ENCODE peak calls at places on chromosomes 13 and 19, in eight cellular contexts. Z is effector memory CD4-positive, alpha-beta T cell; I is pancreas; R is iPS-NIHi11; L is activated CD4-positive, alpha-beta memory T cell treated with anti-CD3 and anti-CD28 coated beads, Interleukin-2, amount 10 ng/mL, durations not matched to agents 7 days and 5 days; A is MCF 10A; J is bronchial epithelial cell; K is NCI-H1105. G is an unnamed sample.

GRCh38 chr19:51422053-51422448 is 4.6 kb upstream of the SIGLEC10 start:
- DNase-seq in A (peak; percentile 80), L (peak; percentile 88), J (peak; percentile 26), I (peak; percentile 93), Z (peak; percentile 53), R (peak; percentile 96), K (no peak), G (no peak)

GRCh38 chr13:29908411-29908810 is 58.0 kb upstream of the UBL3 start:
- DNase-seq in R (no peak), A (peak; percentile 75), I (no peak), Z (no peak), J (peak; percentile 27), K (no peak), L (no peak), G (no peak)

GRCh38 chr13:80224468-80224867 is 116.5 kb downstream of the SPRY2 start:
- DNase-seq in A (peak; percentile 22), R (no peak), I (no peak), K (no peak), J (peak; percentile 93), Z (no peak), L (no peak), G (no peak)

GRCh38 chr19:1862424-1863307 is 713 bp downstream of the KLF16 start:
- DNase-seq in A (peak; percentile 42), K (peak; percentile 28), Z (no peak), L (peak; percentile 57), I (peak; percentile 83), R (peak; percentile 56), J (no peak), G (no peak)

GRCh38 chr13:99342723-99343315 is 35.6 kb upstream of the GPR183 start:
- DNase-seq in R (no peak), J (no peak), A (peak; percentile 15), K (no peak), I (no peak), Z (no peak), L (no peak), G (no peak)

GRCh38 chr19:36497001-36497400 is 7.6 kb upstream of the ZNF566 start:
- DNase-seq in I (no peak), K (no peak), L (no peak), A (no peak), Z (no peak), R (no peak), J (no peak), G (no peak)

GRCh38 chr13:80070024-80070703 is 270.8 kb downstream of the SPRY2 start:
- DNase-seq in L (no peak), A (no peak), I (no peak), K (no peak), Z (no peak), R (peak; percentile 15), J (no peak), G (no peak)

GRCh38 chr19:27906081-27906480 is 1306.9 kb downstream of the UQCRFS1 start:
- DNase-seq in Z (no peak), I (no peak), J (no peak), K (no peak), A (no peak), L (no peak), R (no peak), G (no peak)

GRCh38 chr19:31718898-31719297 is 369.7 kb upstream of the TSHZ3 start:
- DNase-seq in K (no peak), J (no peak), L (no peak), I (no peak), A (no peak), R (no peak), Z (no peak), G (no peak)

GRCh38 chr13:99724633-99725517 is 223.6 kb downstream of the TM9SF2 start:
- DNase-seq in R (no peak), A (no peak), I (no peak), L (no peak), K (no peak), J (no peak), Z (no peak), G (no peak)

GRCh38 chr19:27793128-27793643 is 1419.8 kb downstream of the UQCRFS1 start:
- DNase-seq in A (peak; percentile 98), L (peak; percentile 80), J (peak; percentile 81), R (peak; percentile 82), I (no peak), K (peak; percentile 80), Z (peak; percentile 57), G (no peak)

GRCh38 chr13:27036236-27036981 is 135.2 kb downstream of the USP12 start:
- DNase-seq in K (no peak), I (no peak), A (no peak), Z (no peak), L (no peak), R (no peak), J (peak; percentile 49), G (no peak)

GRCh38 chr13:21691928-21692327 is 21.1 kb downstream of the FGF9 start:
- DNase-seq in L (no peak), R (no peak), I (no peak), Z (no peak), A (no peak), J (no peak), K (no peak), G (no peak)

G was measured in cortex of kidney.